ENCODE peak calls at places on chromosome 18, in four cellular contexts. One of them, this sample, is unnamed.

GRCh38 chr18:34886162-34886561 is 155.1 kb upstream of the MAPRE2 start:
- DNase-seq in gastrocnemius medialis: no peak
- DNase-seq in naive thymus-derived CD8-positive, alpha-beta T cell: no peak
- DNase-seq in occipital lobe: no peak
- DNase-seq in this sample: no peak

GRCh38 chr18:55869547-55869946 is 281.6 kb upstream of the TCF4 start:
- DNase-seq in gastrocnemius medialis: no peak
- DNase-seq in naive thymus-derived CD8-positive, alpha-beta T cell: no peak
- DNase-seq in occipital lobe: no peak
- DNase-seq in this sample: no peak

GRCh38 chr18:5627756-5628511 is 84.1 kb upstream of the EPB41L3 start:
- DNase-seq in naive thymus-derived CD8-positive, alpha-beta T cell: no peak
- DNase-seq in gastrocnemius medialis: no peak
- DNase-seq in occipital lobe: no peak
- DNase-seq in this sample: no peak

GRCh38 chr18:9135912-9136314 is 668 bp upstream of the ANKRD12 start:
- DNase-seq in naive thymus-derived CD8-positive, alpha-beta T cell: no peak
- DNase-seq in gastrocnemius medialis: no peak
- DNase-seq in occipital lobe: peak; percentile 46
- DNase-seq in this sample: no peak

GRCh38 chr18:33802955-33803354 is 224.9 kb downstream of the ASXL3 start:
- DNase-seq in gastrocnemius medialis: no peak
- DNase-seq in occipital lobe: no peak
- DNase-seq in naive thymus-derived CD8-positive, alpha-beta T cell: no peak
- DNase-seq in this sample: no peak

GRCh38 chr18:13260114-13260926 is 41.8 kb downstream of the LDLRAD4 start:
- DNase-seq in naive thymus-derived CD8-positive, alpha-beta T cell: no peak
- DNase-seq in gastrocnemius medialis: no peak
- DNase-seq in occipital lobe: no peak
- DNase-seq in this sample: no peak

GRCh38 chr18:21210278-21210677 is 31.8 kb upstream of the GREB1L start:
- DNase-seq in occipital lobe: no peak
- DNase-seq in naive thymus-derived CD8-positive, alpha-beta T cell: no peak
- DNase-seq in gastrocnemius medialis: peak; percentile 59
- DNase-seq in this sample: no peak

GRCh38 chr18:49863769-49864615 is 50.7 kb upstream of the ACAA2 start:
- DNase-seq in naive thymus-derived CD8-positive, alpha-beta T cell: no peak
- DNase-seq in gastrocnemius medialis: no peak
- DNase-seq in occipital lobe: no peak
- DNase-seq in this sample: no peak

GRCh38 chr18:61336766-61337165 is 3.5 kb downstream of the CDH20 start:
- DNase-seq in gastrocnemius medialis: no peak
- DNase-seq in occipital lobe: peak; percentile 25
- DNase-seq in naive thymus-derived CD8-positive, alpha-beta T cell: no peak
- DNase-seq in this sample: peak; percentile 38

GRCh38 chr18:49052891-49053644 is 102.3 kb upstream of the SMAD7 start:
- DNase-seq in naive thymus-derived CD8-positive, alpha-beta T cell: no peak
- DNase-seq in gastrocnemius medialis: no peak
- DNase-seq in occipital lobe: no peak
- DNase-seq in this sample: no peak

GRCh38 chr18:29892960-29893558 is 1149.5 kb downstream of the DSC3 start:
- DNase-seq in gastrocnemius medialis: no peak
- DNase-seq in occipital lobe: no peak
- DNase-seq in naive thymus-derived CD8-positive, alpha-beta T cell: no peak
- DNase-seq in this sample: no peak

GRCh38 chr18:27728659-27729058 is 448.3 kb downstream of the CDH2 start:
- DNase-seq in naive thymus-derived CD8-positive, alpha-beta T cell: no peak
- DNase-seq in gastrocnemius medialis: no peak
- DNase-seq in occipital lobe: no peak
- DNase-seq in this sample: no peak

GRCh38 chr18:22556271-22556990 is 138.7 kb upstream of the CTAGE1 start:
- DNase-seq in occipital lobe: peak; percentile 6
- DNase-seq in naive thymus-derived CD8-positive, alpha-beta T cell: no peak
- DNase-seq in gastrocnemius medialis: no peak
- DNase-seq in this sample: no peak

GRCh38 chr18:29873211-29873610 is 1169.3 kb downstream of the DSC3 start:
- DNase-seq in naive thymus-derived CD8-positive, alpha-beta T cell: no peak
- DNase-seq in gastrocnemius medialis: no peak
- DNase-seq in occipital lobe: no peak
- DNase-seq in this sample: no peak

GRCh38 chr18:59715966-59716369 is 18.7 kb upstream of the CCBE1 start:
- DNase-seq in occipital lobe: no peak
- DNase-seq in naive thymus-derived CD8-positive, alpha-beta T cell: no peak
- DNase-seq in gastrocnemius medialis: no peak
- DNase-seq in this sample: no peak

GRCh38 chr18:60038731-60039130 is 138.9 kb downstream of the PMAIP1 start:
- DNase-seq in gastrocnemius medialis: no peak
- DNase-seq in occipital lobe: no peak
- DNase-seq in naive thymus-derived CD8-positive, alpha-beta T cell: no peak
- DNase-seq in this sample: no peak

GRCh38 chr18:79071037-79071960 is 2.1 kb downstream of the ATP9B start:
- DNase-seq in occipital lobe: no peak
- DNase-seq in gastrocnemius medialis: no peak
- DNase-seq in naive thymus-derived CD8-positive, alpha-beta T cell: no peak
- DNase-seq in this sample: no peak

GRCh38 chr18:14577971-14578370 is 34.6 kb upstream of the POTEC start:
- DNase-seq in gastrocnemius medialis: no peak
- DNase-seq in occipital lobe: no peak
- DNase-seq in naive thymus-derived CD8-positive, alpha-beta T cell: no peak
- DNase-seq in this sample: no peak

GRCh38 chr18:48791636-48792105 is 159.1 kb downstream of the SMAD7 start:
- DNase-seq in occipital lobe: no peak
- DNase-seq in naive thymus-derived CD8-positive, alpha-beta T cell: no peak
- DNase-seq in gastrocnemius medialis: peak; percentile 1
- DNase-seq in this sample: no peak

GRCh38 chr18:28086530-28087172 is 90.3 kb downstream of the CDH2 start:
- DNase-seq in occipital lobe: no peak
- DNase-seq in naive thymus-derived CD8-positive, alpha-beta T cell: no peak
- DNase-seq in gastrocnemius medialis: no peak
- DNase-seq in this sample: no peak

GRCh38 chr18:5600376-5601071 is 56.7 kb upstream of the EPB41L3 start:
- DNase-seq in naive thymus-derived CD8-positive, alpha-beta T cell: no peak
- DNase-seq in occipital lobe: no peak
- DNase-seq in gastrocnemius medialis: no peak
- DNase-seq in this sample: no peak

GRCh38 chr18:36544036-36544725 is 246.7 kb downstream of the FHOD3 start:
- DNase-seq in occipital lobe: no peak
- DNase-seq in naive thymus-derived CD8-positive, alpha-beta T cell: no peak
- DNase-seq in gastrocnemius medialis: peak; percentile 20
- DNase-seq in this sample: no peak

GRCh38 chr18:9631814-9632496 is 17.6 kb upstream of the PPP4R1 start:
- DNase-seq in naive thymus-derived CD8-positive, alpha-beta T cell: no peak
- DNase-seq in gastrocnemius medialis: no peak
- DNase-seq in occipital lobe: no peak
- DNase-seq in this sample: no peak

GRCh38 chr18:46502444-46502843 is 154.6 kb downstream of the LOXHD1 start:
- DNase-seq in gastrocnemius medialis: no peak
- DNase-seq in naive thymus-derived CD8-positive, alpha-beta T cell: no peak
- DNase-seq in occipital lobe: no peak
- DNase-seq in this sample: no peak

GRCh38 chr18:54247488-54248175 is 21.7 kb upstream of the POLI start:
- DNase-seq in naive thymus-derived CD8-positive, alpha-beta T cell: no peak
- DNase-seq in gastrocnemius medialis: no peak
- DNase-seq in occipital lobe: no peak
- DNase-seq in this sample: no peak

GRCh38 chr18:987325-988186 is 82.9 kb downstream of the ADCYAP1 start:
- DNase-seq in naive thymus-derived CD8-positive, alpha-beta T cell: no peak
- DNase-seq in gastrocnemius medialis: no peak
- DNase-seq in occipital lobe: no peak
- DNase-seq in this sample: no peak

GRCh38 chr18:2968559-2968958 is 44.4 kb downstream of the LPIN2 start:
- DNase-seq in gastrocnemius medialis: no peak
- DNase-seq in occipital lobe: no peak
- DNase-seq in naive thymus-derived CD8-positive, alpha-beta T cell: no peak
- DNase-seq in this sample: no peak

GRCh38 chr18:48080546-48080945 is 150.1 kb upstream of the SMAD2 start:
- DNase-seq in occipital lobe: no peak
- DNase-seq in gastrocnemius medialis: no peak
- DNase-seq in naive thymus-derived CD8-positive, alpha-beta T cell: no peak
- DNase-seq in this sample: no peak

GRCh38 chr18:36186461-36187137 is 698 bp upstream of the MOCOS start:
- DNase-seq in naive thymus-derived CD8-positive, alpha-beta T cell: no peak
- DNase-seq in occipital lobe: no peak
- DNase-seq in gastrocnemius medialis: peak; percentile 15
- DNase-seq in this sample: no peak

GRCh38 chr18:54740146-54740844 is 88.0 kb upstream of the RAB27B start:
- DNase-seq in gastrocnemius medialis: no peak
- DNase-seq in occipital lobe: no peak
- DNase-seq in naive thymus-derived CD8-positive, alpha-beta T cell: no peak
- DNase-seq in this sample: no peak

GRCh38 chr18:74414951-74415515 is 42.1 kb downstream of the DIPK1C start:
- DNase-seq in gastrocnemius medialis: no peak
- DNase-seq in naive thymus-derived CD8-positive, alpha-beta T cell: no peak
- DNase-seq in occipital lobe: no peak
- DNase-seq in this sample: no peak

GRCh38 chr18:42413870-42414269 is 458.8 kb downstream of the PIK3C3 start:
- DNase-seq in gastrocnemius medialis: no peak
- DNase-seq in naive thymus-derived CD8-positive, alpha-beta T cell: no peak
- DNase-seq in occipital lobe: no peak
- DNase-seq in this sample: no peak

GRCh38 chr18:59852548-59852947 is 47.2 kb upstream of the PMAIP1 start:
- DNase-seq in occipital lobe: no peak
- DNase-seq in naive thymus-derived CD8-positive, alpha-beta T cell: no peak
- DNase-seq in gastrocnemius medialis: no peak
- DNase-seq in this sample: no peak

GRCh38 chr18:2914185-2914584 is 67.4 kb downstream of the EMILIN2 start:
- DNase-seq in naive thymus-derived CD8-positive, alpha-beta T cell: no peak
- DNase-seq in occipital lobe: no peak
- DNase-seq in gastrocnemius medialis: peak; percentile 37
- DNase-seq in this sample: no peak

GRCh38 chr18:58287626-58288289 is 243.7 kb downstream of the NEDD4L start:
- DNase-seq in gastrocnemius medialis: no peak
- DNase-seq in naive thymus-derived CD8-positive, alpha-beta T cell: no peak
- DNase-seq in occipital lobe: no peak
- DNase-seq in this sample: no peak

This sample was measured in dorsolateral prefrontal cortex.